ENCODE peak calls at places on chromosomes 6 and 20, in seven cellular contexts. One of them, this sample, is unnamed.

GRCh38 chr6:143457563-143458359 is 7.2 kb downstream of the PEX3 start:
- DNase-seq in stimulated activated CD4-positive, alpha-beta T cell treated with anti-CD3 and anti-CD28 coated beads, Interleukin-4, amount 100 ng/mL, for 1 hour: no peak
- DNase-seq in cerebellum: no peak
- DNase-seq in activated CD8-positive, alpha-beta memory T cell treated with anti-CD3 and anti-CD28 coated beads for 1 hour: no peak
- DNase-seq in iPS DF 19.7: no peak
- DNase-seq in cardiac fibroblast: peak
- DNase-seq in GM12892: no peak
- DNase-seq in this sample: no peak

GRCh38 chr20:53760025-53760441 is 166.4 kb upstream of the ZNF217 start:
- DNase-seq in stimulated activated CD4-positive, alpha-beta T cell treated with anti-CD3 and anti-CD28 coated beads, Interleukin-4, amount 100 ng/mL, for 1 hour: no peak
- DNase-seq in activated CD8-positive, alpha-beta memory T cell treated with anti-CD3 and anti-CD28 coated beads for 1 hour: no peak
- DNase-seq in iPS DF 19.7: no peak
- DNase-seq in cardiac fibroblast: no peak
- DNase-seq in GM12892: no peak
- DNase-seq in cerebellum: no peak
- DNase-seq in this sample: no peak

GRCh38 chr20:57680131-57680716 is 29.6 kb downstream of the PMEPA1 start:
- DNase-seq in stimulated activated CD4-positive, alpha-beta T cell treated with anti-CD3 and anti-CD28 coated beads, Interleukin-4, amount 100 ng/mL, for 1 hour: no peak
- DNase-seq in activated CD8-positive, alpha-beta memory T cell treated with anti-CD3 and anti-CD28 coated beads for 1 hour: no peak
- DNase-seq in cerebellum: no peak
- DNase-seq in GM12892: peak
- DNase-seq in cardiac fibroblast: no peak
- DNase-seq in iPS DF 19.7: no peak
- DNase-seq in this sample: peak

GRCh38 chr6:2881358-2881885 is 21.7 kb downstream of the SERPINB9 start:
- DNase-seq in activated CD8-positive, alpha-beta memory T cell treated with anti-CD3 and anti-CD28 coated beads for 1 hour: no peak
- DNase-seq in GM12892: no peak
- DNase-seq in cerebellum: no peak
- DNase-seq in iPS DF 19.7: no peak
- DNase-seq in stimulated activated CD4-positive, alpha-beta T cell treated with anti-CD3 and anti-CD28 coated beads, Interleukin-4, amount 100 ng/mL, for 1 hour: no peak
- DNase-seq in cardiac fibroblast: no peak
- DNase-seq in this sample: no peak

GRCh38 chr6:8063762-8064637 is at the start of gene BLOC1S5:
- DNase-seq in stimulated activated CD4-positive, alpha-beta T cell treated with anti-CD3 and anti-CD28 coated beads, Interleukin-4, amount 100 ng/mL, for 1 hour: peak
- DNase-seq in cardiac fibroblast: peak
- DNase-seq in iPS DF 19.7: peak
- DNase-seq in activated CD8-positive, alpha-beta memory T cell treated with anti-CD3 and anti-CD28 coated beads for 1 hour: peak
- DNase-seq in GM12892: peak
- DNase-seq in cerebellum: peak
- DNase-seq in this sample: peak

GRCh38 chr6:25061289-25061945 is 125.7 kb upstream of the RIPOR2 start:
- DNase-seq in cardiac fibroblast: peak
- DNase-seq in iPS DF 19.7: peak
- DNase-seq in stimulated activated CD4-positive, alpha-beta T cell treated with anti-CD3 and anti-CD28 coated beads, Interleukin-4, amount 100 ng/mL, for 1 hour: no peak
- DNase-seq in activated CD8-positive, alpha-beta memory T cell treated with anti-CD3 and anti-CD28 coated beads for 1 hour: no peak
- DNase-seq in GM12892: no peak
- DNase-seq in cerebellum: no peak
- DNase-seq in this sample: no peak

GRCh38 chr6:45625191-45625664 is 247.5 kb upstream of the SUPT3H start:
- DNase-seq in activated CD8-positive, alpha-beta memory T cell treated with anti-CD3 and anti-CD28 coated beads for 1 hour: no peak
- DNase-seq in cardiac fibroblast: peak
- DNase-seq in GM12892: no peak
- DNase-seq in stimulated activated CD4-positive, alpha-beta T cell treated with anti-CD3 and anti-CD28 coated beads, Interleukin-4, amount 100 ng/mL, for 1 hour: no peak
- DNase-seq in cerebellum: no peak
- DNase-seq in iPS DF 19.7: no peak
- DNase-seq in this sample: no peak

GRCh38 chr6:52423971-52424381 is 3.8 kb downstream of the EFHC1 start:
- DNase-seq in activated CD8-positive, alpha-beta memory T cell treated with anti-CD3 and anti-CD28 coated beads for 1 hour: no peak
- DNase-seq in cardiac fibroblast: peak
- DNase-seq in cerebellum: no peak
- DNase-seq in GM12892: no peak
- DNase-seq in stimulated activated CD4-positive, alpha-beta T cell treated with anti-CD3 and anti-CD28 coated beads, Interleukin-4, amount 100 ng/mL, for 1 hour: no peak
- DNase-seq in iPS DF 19.7: no peak
- DNase-seq in this sample: no peak

GRCh38 chr6:42045538-42046460 is 4.5 kb upstream of the TAF8 start:
- DNase-seq in cardiac fibroblast: peak
- DNase-seq in stimulated activated CD4-positive, alpha-beta T cell treated with anti-CD3 and anti-CD28 coated beads, Interleukin-4, amount 100 ng/mL, for 1 hour: peak
- DNase-seq in GM12892: no peak
- DNase-seq in cerebellum: no peak
- DNase-seq in iPS DF 19.7: peak
- DNase-seq in activated CD8-positive, alpha-beta memory T cell treated with anti-CD3 and anti-CD28 coated beads for 1 hour: peak
- DNase-seq in this sample: peak

GRCh38 chr6:16318538-16318937 is 80.2 kb downstream of the GMPR start:
- DNase-seq in activated CD8-positive, alpha-beta memory T cell treated with anti-CD3 and anti-CD28 coated beads for 1 hour: no peak
- DNase-seq in GM12892: no peak
- DNase-seq in stimulated activated CD4-positive, alpha-beta T cell treated with anti-CD3 and anti-CD28 coated beads, Interleukin-4, amount 100 ng/mL, for 1 hour: peak
- DNase-seq in cerebellum: no peak
- DNase-seq in cardiac fibroblast: peak
- DNase-seq in iPS DF 19.7: no peak
- DNase-seq in this sample: no peak

GRCh38 chr20:36240076-36240475 is 3.8 kb downstream of the AAR2 start:
- DNase-seq in cardiac fibroblast: no peak
- DNase-seq in GM12892: no peak
- DNase-seq in iPS DF 19.7: no peak
- DNase-seq in cerebellum: no peak
- DNase-seq in stimulated activated CD4-positive, alpha-beta T cell treated with anti-CD3 and anti-CD28 coated beads, Interleukin-4, amount 100 ng/mL, for 1 hour: no peak
- DNase-seq in activated CD8-positive, alpha-beta memory T cell treated with anti-CD3 and anti-CD28 coated beads for 1 hour: no peak
- DNase-seq in this sample: no peak

GRCh38 chr6:17393335-17394191 is at the start of gene CAP2:
- DNase-seq in activated CD8-positive, alpha-beta memory T cell treated with anti-CD3 and anti-CD28 coated beads for 1 hour: no peak
- DNase-seq in GM12892: no peak
- DNase-seq in cerebellum: peak
- DNase-seq in stimulated activated CD4-positive, alpha-beta T cell treated with anti-CD3 and anti-CD28 coated beads, Interleukin-4, amount 100 ng/mL, for 1 hour: no peak
- DNase-seq in iPS DF 19.7: peak
- DNase-seq in cardiac fibroblast: peak
- DNase-seq in this sample: peak

GRCh38 chr6:15417811-15418210 is 171.9 kb downstream of the JARID2 start:
- DNase-seq in cerebellum: no peak
- DNase-seq in stimulated activated CD4-positive, alpha-beta T cell treated with anti-CD3 and anti-CD28 coated beads, Interleukin-4, amount 100 ng/mL, for 1 hour: no peak
- DNase-seq in cardiac fibroblast: peak
- DNase-seq in activated CD8-positive, alpha-beta memory T cell treated with anti-CD3 and anti-CD28 coated beads for 1 hour: no peak
- DNase-seq in GM12892: no peak
- DNase-seq in iPS DF 19.7: no peak
- DNase-seq in this sample: no peak

GRCh38 chr20:47993817-47994216 is 208.5 kb upstream of the SULF2 start:
- DNase-seq in iPS DF 19.7: no peak
- DNase-seq in stimulated activated CD4-positive, alpha-beta T cell treated with anti-CD3 and anti-CD28 coated beads, Interleukin-4, amount 100 ng/mL, for 1 hour: no peak
- DNase-seq in GM12892: no peak
- DNase-seq in cardiac fibroblast: no peak
- DNase-seq in cerebellum: no peak
- DNase-seq in activated CD8-positive, alpha-beta memory T cell treated with anti-CD3 and anti-CD28 coated beads for 1 hour: no peak
- DNase-seq in this sample: no peak

GRCh38 chr6:27139753-27140522 is 107.6 kb upstream of the PRSS16 start:
- DNase-seq in activated CD8-positive, alpha-beta memory T cell treated with anti-CD3 and anti-CD28 coated beads for 1 hour: no peak
- DNase-seq in stimulated activated CD4-positive, alpha-beta T cell treated with anti-CD3 and anti-CD28 coated beads, Interleukin-4, amount 100 ng/mL, for 1 hour: no peak
- DNase-seq in GM12892: no peak
- DNase-seq in cerebellum: no peak
- DNase-seq in cardiac fibroblast: peak
- DNase-seq in iPS DF 19.7: no peak
- DNase-seq in this sample: no peak

GRCh38 chr20:23877524-23877923 is 2.0 kb downstream of the CST5 start:
- DNase-seq in cardiac fibroblast: no peak
- DNase-seq in stimulated activated CD4-positive, alpha-beta T cell treated with anti-CD3 and anti-CD28 coated beads, Interleukin-4, amount 100 ng/mL, for 1 hour: no peak
- DNase-seq in GM12892: no peak
- DNase-seq in iPS DF 19.7: no peak
- DNase-seq in cerebellum: no peak
- DNase-seq in activated CD8-positive, alpha-beta memory T cell treated with anti-CD3 and anti-CD28 coated beads for 1 hour: no peak
- DNase-seq in this sample: no peak

GRCh38 chr6:55853008-55854001 is 22.1 kb downstream of the BMP5 start:
- DNase-seq in stimulated activated CD4-positive, alpha-beta T cell treated with anti-CD3 and anti-CD28 coated beads, Interleukin-4, amount 100 ng/mL, for 1 hour: no peak
- DNase-seq in cardiac fibroblast: no peak
- DNase-seq in cerebellum: no peak
- DNase-seq in activated CD8-positive, alpha-beta memory T cell treated with anti-CD3 and anti-CD28 coated beads for 1 hour: no peak
- DNase-seq in iPS DF 19.7: no peak
- DNase-seq in GM12892: no peak
- DNase-seq in this sample: no peak

GRCh38 chr6:140623498-140623897 is 1249.0 kb upstream of the CITED2 start:
- DNase-seq in GM12892: no peak
- DNase-seq in iPS DF 19.7: no peak
- DNase-seq in stimulated activated CD4-positive, alpha-beta T cell treated with anti-CD3 and anti-CD28 coated beads, Interleukin-4, amount 100 ng/mL, for 1 hour: no peak
- DNase-seq in activated CD8-positive, alpha-beta memory T cell treated with anti-CD3 and anti-CD28 coated beads for 1 hour: no peak
- DNase-seq in cardiac fibroblast: peak
- DNase-seq in cerebellum: no peak
- DNase-seq in this sample: no peak

GRCh38 chr6:106788761-106789160 is 159.4 kb downstream of the QRSL1 start:
- DNase-seq in activated CD8-positive, alpha-beta memory T cell treated with anti-CD3 and anti-CD28 coated beads for 1 hour: no peak
- DNase-seq in iPS DF 19.7: no peak
- DNase-seq in cardiac fibroblast: no peak
- DNase-seq in stimulated activated CD4-positive, alpha-beta T cell treated with anti-CD3 and anti-CD28 coated beads, Interleukin-4, amount 100 ng/mL, for 1 hour: no peak
- DNase-seq in cerebellum: no peak
- DNase-seq in GM12892: no peak
- DNase-seq in this sample: no peak

GRCh38 chr6:132020138-132020551 is 69.0 kb upstream of the CCN2 start:
- DNase-seq in stimulated activated CD4-positive, alpha-beta T cell treated with anti-CD3 and anti-CD28 coated beads, Interleukin-4, amount 100 ng/mL, for 1 hour: no peak
- DNase-seq in cerebellum: no peak
- DNase-seq in iPS DF 19.7: no peak
- DNase-seq in cardiac fibroblast: peak
- DNase-seq in GM12892: no peak
- DNase-seq in activated CD8-positive, alpha-beta memory T cell treated with anti-CD3 and anti-CD28 coated beads for 1 hour: no peak
- DNase-seq in this sample: no peak

GRCh38 chr20:24600012-24600411 is 130.6 kb downstream of the SYNDIG1 start:
- DNase-seq in cardiac fibroblast: no peak
- DNase-seq in cerebellum: no peak
- DNase-seq in activated CD8-positive, alpha-beta memory T cell treated with anti-CD3 and anti-CD28 coated beads for 1 hour: no peak
- DNase-seq in stimulated activated CD4-positive, alpha-beta T cell treated with anti-CD3 and anti-CD28 coated beads, Interleukin-4, amount 100 ng/mL, for 1 hour: no peak
- DNase-seq in iPS DF 19.7: no peak
- DNase-seq in GM12892: no peak
- DNase-seq in this sample: no peak

GRCh38 chr6:111105578-111105977 is 18.3 kb downstream of the SLC16A10 start:
- DNase-seq in stimulated activated CD4-positive, alpha-beta T cell treated with anti-CD3 and anti-CD28 coated beads, Interleukin-4, amount 100 ng/mL, for 1 hour: peak
- DNase-seq in cardiac fibroblast: peak
- DNase-seq in activated CD8-positive, alpha-beta memory T cell treated with anti-CD3 and anti-CD28 coated beads for 1 hour: no peak
- DNase-seq in iPS DF 19.7: no peak
- DNase-seq in cerebellum: peak
- DNase-seq in GM12892: no peak
- DNase-seq in this sample: peak

GRCh38 chr6:100307561-100307960 is 157.2 kb downstream of the SIM1 start:
- DNase-seq in iPS DF 19.7: no peak
- DNase-seq in cardiac fibroblast: no peak
- DNase-seq in activated CD8-positive, alpha-beta memory T cell treated with anti-CD3 and anti-CD28 coated beads for 1 hour: no peak
- DNase-seq in cerebellum: no peak
- DNase-seq in stimulated activated CD4-positive, alpha-beta T cell treated with anti-CD3 and anti-CD28 coated beads, Interleukin-4, amount 100 ng/mL, for 1 hour: no peak
- DNase-seq in GM12892: no peak
- DNase-seq in this sample: no peak

GRCh38 chr20:14992961-14993360 is 655.5 kb upstream of the FLRT3 start:
- DNase-seq in iPS DF 19.7: no peak
- DNase-seq in cardiac fibroblast: no peak
- DNase-seq in stimulated activated CD4-positive, alpha-beta T cell treated with anti-CD3 and anti-CD28 coated beads, Interleukin-4, amount 100 ng/mL, for 1 hour: no peak
- DNase-seq in cerebellum: no peak
- DNase-seq in activated CD8-positive, alpha-beta memory T cell treated with anti-CD3 and anti-CD28 coated beads for 1 hour: no peak
- DNase-seq in GM12892: no peak
- DNase-seq in this sample: no peak

GRCh38 chr6:159013229-159013628 is 13.2 kb upstream of the RSPH3 start:
- DNase-seq in stimulated activated CD4-positive, alpha-beta T cell treated with anti-CD3 and anti-CD28 coated beads, Interleukin-4, amount 100 ng/mL, for 1 hour: no peak
- DNase-seq in activated CD8-positive, alpha-beta memory T cell treated with anti-CD3 and anti-CD28 coated beads for 1 hour: no peak
- DNase-seq in GM12892: no peak
- DNase-seq in cerebellum: no peak
- DNase-seq in iPS DF 19.7: no peak
- DNase-seq in cardiac fibroblast: no peak
- DNase-seq in this sample: peak

This sample was measured in NCI-H82.